ENCODE peak calls at places on chromosomes 13 and 19, in nine cellular contexts. X is mammary epithelial cell; S is mesendoderm; K is GM23338; Z is heart right ventricle; B is CD8-positive, alpha-beta memory T cell; G is adrenal gland; D is heart left ventricle; N is CD8-positive, alpha-beta T cell. Q is an unnamed sample. For H3K4me1, the result is how much of the 10 kb centered on the place peaks cover.

GRCh38 chr19:18417250-18418033 is 1.8 kb upstream of the SSBP4 start:
- DNase-seq in X (no peak), S (peak), K (peak), Z (peak), B (no peak), G (peak), D (peak), N (no peak), Q (peak)

GRCh38 chr19:7900401-7900870 is 3.2 kb upstream of the MAP2K7 start:
- DNase-seq in X (no peak), S (no peak), K (no peak), Z (no peak), B (no peak), G (no peak), D (no peak), N (no peak), Q (no peak)

GRCh38 chr19:39195755-39196154 is 1.0 kb upstream of the NCCRP1 start:
- DNase-seq in X (no peak), S (no peak), K (no peak), Z (no peak), B (no peak), G (no peak), D (no peak), N (no peak), Q (no peak)

GRCh38 chr13:23684647-23685046 is 114.4 kb downstream of the TNFRSF19 start:
- DNase-seq in X (no peak), S (peak), K (no peak), Z (no peak), B (no peak), G (no peak), D (no peak), N (no peak), Q (no peak)

GRCh38 chr13:110045202-110045601 is 258.8 kb upstream of the IRS2 start:
- DNase-seq in X (no peak), S (no peak), K (no peak), Z (no peak), B (no peak), G (no peak), D (no peak), N (no peak), Q (no peak)

GRCh38 chr13:30870049-30870884 is 35.8 kb upstream of the MEDAG start:
- DNase-seq in X (peak), S (peak), K (peak), Z (peak), B (no peak), G (no peak), D (peak), N (no peak), Q (peak)

GRCh38 chr19:5645409-5645808 is 22.5 kb downstream of the SAFB start:
- DNase-seq in X (no peak), S (no peak), K (no peak), Z (no peak), B (no peak), G (no peak), D (no peak), N (no peak), Q (no peak)

GRCh38 chr19:815775-816499 is 5.8 kb downstream of the PLPPR3 start:
- DNase-seq in X (no peak), S (no peak), K (no peak), Z (no peak), B (no peak), G (no peak), D (no peak), N (no peak), Q (no peak)

GRCh38 chr19:14416743-14417214 is 2.4 kb downstream of the DDX39A start:
- DNase-seq in X (no peak), S (no peak), K (no peak), Z (no peak), B (no peak), G (no peak), D (no peak), N (no peak), Q (no peak)

GRCh38 chr13:25864936-25865335 is 186.9 kb downstream of the SHISA2 start:
- DNase-seq in X (no peak), S (no peak), K (no peak), Z (no peak), B (no peak), G (no peak), D (no peak), N (no peak), Q (no peak)

GRCh38 chr19:38686530-38686888 is 39.1 kb downstream of the ACTN4 start:
- DNase-seq in X (no peak), S (no peak), K (no peak), Z (no peak), B (peak), G (no peak), D (no peak), N (peak), Q (no peak)

GRCh38 chr13:113947321-113948033 is 26.4 kb downstream of the C13orf46 start:
- DNase-seq in X (peak), S (peak), K (peak), Z (no peak), B (no peak), G (peak), D (peak), N (no peak), Q (no peak)

GRCh38 chr19:8618751-8619150 is 8.2 kb upstream of the ADAMTS10 start:
- DNase-seq in X (no peak), S (no peak), K (no peak), Z (no peak), B (no peak), G (no peak), D (no peak), N (no peak), Q (no peak)

GRCh38 chr13:45393941-45394570 is 24.1 kb downstream of the SLC25A30 start:
- DNase-seq in X (peak), S (peak), K (peak), Z (no peak), B (no peak), G (no peak), D (peak), N (peak), Q (peak)

GRCh38 chr13:31199527-31199848 is 287 bp upstream of the B3GLCT start:
- DNase-seq in X (no peak), S (no peak), K (no peak), Z (no peak), B (no peak), G (no peak), D (no peak), N (no peak), Q (no peak)

GRCh38 chr13:87123987-87124784 is 547.0 kb upstream of the SLITRK5 start:
- DNase-seq in X (peak), S (peak), K (peak), Z (peak), B (no peak), G (no peak), D (peak), N (no peak), Q (peak)

GRCh38 chr13:40656358-40656757 is 10.1 kb downstream of the FOXO1 start:
- DNase-seq in X (no peak), S (no peak), K (no peak), Z (no peak), B (no peak), G (no peak), D (no peak), N (no peak), Q (no peak)

GRCh38 chr13:33519561-33520479 is 234.3 kb upstream of the STARD13 start:
- DNase-seq in X (peak), S (no peak), K (no peak), Z (no peak), B (no peak), G (no peak), D (no peak), N (no peak), Q (peak)

GRCh38 chr13:103195762-103196161 is 129.5 kb upstream of the SLC10A2 start:
- DNase-seq in X (peak), S (no peak), K (no peak), Z (no peak), B (no peak), G (no peak), D (no peak), N (no peak), Q (no peak)

GRCh38 chr13:99442273-99442895 is 58.9 kb upstream of the TM9SF2 start:
- DNase-seq in X (peak), S (peak), K (peak), Z (no peak), B (no peak), G (no peak), D (no peak), N (peak), Q (no peak)

GRCh38 chr19:47274891-47275865 is 493 bp downstream of the INAFM1 start:
- DNase-seq in X (no peak), S (no peak), K (peak), Z (peak), B (no peak), G (peak), D (peak), N (peak), Q (peak)

GRCh38 chr13:74289130-74289529 is 154.9 kb upstream of the KLF12 start:
- DNase-seq in X (no peak), S (peak), K (no peak), Z (no peak), B (no peak), G (no peak), D (no peak), N (no peak), Q (no peak)

GRCh38 chr19:7932276-7932929 is 6.5 kb upstream of the CTXN1 start:
- DNase-seq in X (no peak), S (no peak), K (no peak), Z (no peak), B (no peak), G (peak), D (peak), N (no peak), Q (no peak)

GRCh38 chr13:114288157-114288591 is 6.8 kb downstream of the UPF3A start:
- DNase-seq in X (no peak), S (no peak), K (no peak), Z (no peak), B (no peak), G (no peak), D (no peak), N (no peak), Q (no peak)

GRCh38 chr13:91922969-91923592 is 524.7 kb downstream of the GPC5 start:
- DNase-seq in X (no peak), S (peak), K (peak), Z (no peak), B (no peak), G (no peak), D (no peak), N (no peak), Q (no peak)

GRCh38 chr19:55693336-55693974 is 18.4 kb downstream of the EPN1 start:
- DNase-seq in X (no peak), S (no peak), K (no peak), Z (no peak), B (no peak), G (no peak), D (peak), N (no peak), Q (no peak)

GRCh38 chr19:15439821-15440641 is 9.7 kb downstream of the WIZ start:
- DNase-seq in X (no peak), S (no peak), K (no peak), Z (no peak), B (no peak), G (peak), D (no peak), N (no peak), Q (no peak)

GRCh38 chr19:10262771-10263170 is 8.1 kb upstream of the ICAM1 start:
- DNase-seq in X (no peak), S (no peak), K (no peak), Z (no peak), B (no peak), G (no peak), D (no peak), N (no peak), Q (no peak)

GRCh38 chr19:52941941-52942370 is 18.7 kb upstream of the ZNF888 start:
- DNase-seq in X (peak), S (peak), K (peak), Z (peak), B (no peak), G (peak), D (peak), N (peak), Q (no peak)

GRCh38 chr13:92967923-92968322 is 258.7 kb upstream of the GPC6 start:
- DNase-seq in X (peak), S (peak), K (peak), Z (no peak), B (no peak), G (no peak), D (no peak), N (no peak), Q (no peak)

GRCh38 chr19:45323671-45324081 is 1.0 kb upstream of the CKM start:
- DNase-seq in X (no peak), S (peak), K (peak), Z (peak), B (no peak), G (no peak), D (peak), N (no peak), Q (no peak)

GRCh38 chr19:47022541-47023447 is 3.2 kb downstream of the NPAS1 start:
- DNase-seq in X (no peak), S (no peak), K (peak), Z (no peak), B (no peak), G (no peak), D (no peak), N (no peak), Q (no peak)

GRCh38 chr13:43908156-43909126 is 28.7 kb downstream of the LACC1 start:
- DNase-seq in X (peak), S (peak), K (peak), Z (no peak), B (no peak), G (no peak), D (no peak), N (peak), Q (peak)

GRCh38 chr19:56141416-56141992 is 417 bp downstream of the ZNF444 start:
- DNase-seq in X (peak), S (peak), K (peak), Z (no peak), B (peak), G (peak), D (no peak), N (peak), Q (no peak)

GRCh38 chr13:99218969-99219368 is 18.3 kb downstream of the UBAC2 start:
- DNase-seq in X (no peak), S (no peak), K (no peak), Z (no peak), B (peak), G (no peak), D (no peak), N (peak), Q (no peak)

GRCh38 chr19:42272535-42272897 is 3.5 kb downstream of the CIC start:
- DNase-seq in X (no peak), S (no peak), K (no peak), Z (no peak), B (no peak), G (peak), D (peak), N (no peak), Q (no peak)

GRCh38 chr19:45769821-45770191 is 754 bp upstream of the SIX5 start:
- DNase-seq in X (peak), S (no peak), K (peak), Z (peak), B (peak), G (peak), D (peak), N (peak), Q (no peak)

DNA sequence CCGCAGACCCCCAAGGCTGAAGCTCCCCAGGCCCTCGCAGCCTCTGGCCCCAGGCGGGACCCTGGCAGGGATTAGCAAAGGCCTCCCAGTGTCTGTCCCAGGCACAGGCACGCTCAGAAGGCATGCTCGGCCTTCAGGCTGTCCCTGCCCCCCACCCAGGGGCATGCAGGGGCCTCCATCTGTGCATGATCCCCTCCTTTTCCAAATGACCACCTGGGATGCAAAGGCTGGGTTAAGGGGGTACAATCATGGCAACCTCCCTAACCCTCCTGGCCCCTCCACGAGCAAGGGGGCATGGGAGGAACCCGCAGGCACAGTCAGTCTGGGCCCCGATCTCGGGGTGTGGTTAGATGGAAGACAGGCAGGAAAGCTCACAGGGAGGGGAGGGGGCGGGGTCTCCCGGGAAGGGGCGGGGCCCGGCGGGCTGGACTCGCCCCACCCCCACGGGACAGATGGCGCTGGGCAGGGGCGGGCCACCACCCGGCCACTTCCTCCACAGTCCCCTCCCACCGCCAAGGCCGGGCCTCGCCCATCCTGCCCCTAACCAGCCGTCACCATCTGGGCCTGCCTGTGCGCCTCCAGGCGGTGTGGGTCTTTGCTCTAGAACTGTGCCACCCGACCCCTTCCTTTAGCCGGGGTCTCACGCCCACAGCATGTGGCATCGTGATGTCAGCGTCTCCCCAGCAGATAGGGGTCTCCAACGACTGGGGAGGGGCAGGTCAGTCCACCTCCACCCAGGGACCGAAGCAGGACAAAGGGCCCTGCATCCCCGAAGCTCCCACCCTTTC is 7.0 kb upstream of the REXO1 start:
- DNase-seq in X (peak), S (peak), K (peak), Z (peak), B (peak), G (peak), D (peak), N (peak), Q (peak)
- H3K4me3 ChIP-seq in X (peak), S (no peak), K (peak), Z (peak), B (peak), G (no peak), D (peak), N (peak), Q (no peak)

GRCh38 chr13:112938680-112939079 is 30.3 kb upstream of the MCF2L start:
- DNase-seq in X (no peak), S (no peak), K (no peak), Z (no peak), B (no peak), G (peak), D (no peak), N (no peak), Q (no peak)
- H3K4me1 ChIP-seq in X (under half), S (under half), K (under half), Z (under half), B (under half), G (under half), D (under half), N (under half), Q (under half)

GRCh38 chr19:51370230-51370629 is 1.4 kb upstream of the CLDND2 start:
- DNase-seq in X (no peak), S (no peak), K (no peak), Z (no peak), B (no peak), G (no peak), D (no peak), N (no peak), Q (no peak)

GRCh38 chr19:51368366-51369282 is at the start of gene CLDND2:
- DNase-seq in X (no peak), S (peak), K (no peak), Z (no peak), B (peak), G (no peak), D (no peak), N (peak), Q (no peak)

GRCh38 chr19:51372649-51373504 is at the start of gene NKG7:
- DNase-seq in X (no peak), S (no peak), K (no peak), Z (no peak), B (peak), G (no peak), D (no peak), N (peak), Q (no peak)

GRCh38 chr19:51372021-51372648 is 319 bp downstream of the NKG7 start:
- DNase-seq in X (no peak), S (no peak), K (no peak), Z (no peak), B (no peak), G (no peak), D (no peak), N (no peak), Q (no peak)

DNA sequence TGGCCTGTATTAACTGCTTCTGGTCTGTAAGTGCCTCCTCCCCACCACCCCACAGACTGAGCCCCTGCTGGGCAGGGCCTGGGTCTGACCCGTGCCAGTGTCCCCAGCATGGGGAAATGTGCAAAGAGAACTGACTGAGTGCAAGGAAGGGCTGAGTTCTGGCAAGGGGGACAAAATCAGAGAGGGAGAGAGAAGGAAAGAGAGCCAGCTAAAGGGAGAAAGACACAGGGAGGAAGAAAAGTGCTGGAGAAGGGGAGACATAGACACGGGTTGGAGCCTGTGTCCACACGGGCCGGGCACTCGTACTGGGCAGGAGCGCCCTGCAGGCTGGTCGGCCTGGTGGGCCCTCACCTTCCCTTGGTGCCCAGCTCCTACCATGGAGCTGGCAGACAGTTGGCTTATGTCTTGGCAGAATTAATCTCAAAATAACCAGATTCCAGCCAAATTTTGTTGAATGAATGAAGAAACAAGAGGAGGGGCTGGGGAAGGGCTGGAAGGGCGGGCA is 1.2 kb downstream of the NKG7 start:
- DNase-seq in X (no peak), S (no peak), K (no peak), Z (no peak), B (no peak), G (no peak), D (no peak), N (no peak), Q (no peak)
- H3K4me3 ChIP-seq in X (no peak), S (no peak), K (no peak), Z (no peak), B (peak), G (no peak), D (no peak), N (peak), Q (no peak)

GRCh38 chr19:49155830-49156346 is 692 bp upstream of the HRC start:
- DNase-seq in X (no peak), S (peak), K (peak), Z (peak), B (no peak), G (no peak), D (peak), N (no peak), Q (no peak)
- H3K4me1 ChIP-seq in X (under half), S (under half), K (under half), Z (under half), B (under half), G (under half), D (under half), N (under half), Q (under half)

GRCh38 chr13:66660013-66660804 is 569.9 kb downstream of the PCDH9 start:
- DNase-seq in X (peak), S (no peak), K (no peak), Z (no peak), B (no peak), G (no peak), D (no peak), N (no peak), Q (peak)
- H3K4me3 ChIP-seq in X (no peak), S (no peak), K (no peak), Z (no peak), B (no peak), G (no peak), D (no peak), N (no peak), Q (peak)

DNA sequence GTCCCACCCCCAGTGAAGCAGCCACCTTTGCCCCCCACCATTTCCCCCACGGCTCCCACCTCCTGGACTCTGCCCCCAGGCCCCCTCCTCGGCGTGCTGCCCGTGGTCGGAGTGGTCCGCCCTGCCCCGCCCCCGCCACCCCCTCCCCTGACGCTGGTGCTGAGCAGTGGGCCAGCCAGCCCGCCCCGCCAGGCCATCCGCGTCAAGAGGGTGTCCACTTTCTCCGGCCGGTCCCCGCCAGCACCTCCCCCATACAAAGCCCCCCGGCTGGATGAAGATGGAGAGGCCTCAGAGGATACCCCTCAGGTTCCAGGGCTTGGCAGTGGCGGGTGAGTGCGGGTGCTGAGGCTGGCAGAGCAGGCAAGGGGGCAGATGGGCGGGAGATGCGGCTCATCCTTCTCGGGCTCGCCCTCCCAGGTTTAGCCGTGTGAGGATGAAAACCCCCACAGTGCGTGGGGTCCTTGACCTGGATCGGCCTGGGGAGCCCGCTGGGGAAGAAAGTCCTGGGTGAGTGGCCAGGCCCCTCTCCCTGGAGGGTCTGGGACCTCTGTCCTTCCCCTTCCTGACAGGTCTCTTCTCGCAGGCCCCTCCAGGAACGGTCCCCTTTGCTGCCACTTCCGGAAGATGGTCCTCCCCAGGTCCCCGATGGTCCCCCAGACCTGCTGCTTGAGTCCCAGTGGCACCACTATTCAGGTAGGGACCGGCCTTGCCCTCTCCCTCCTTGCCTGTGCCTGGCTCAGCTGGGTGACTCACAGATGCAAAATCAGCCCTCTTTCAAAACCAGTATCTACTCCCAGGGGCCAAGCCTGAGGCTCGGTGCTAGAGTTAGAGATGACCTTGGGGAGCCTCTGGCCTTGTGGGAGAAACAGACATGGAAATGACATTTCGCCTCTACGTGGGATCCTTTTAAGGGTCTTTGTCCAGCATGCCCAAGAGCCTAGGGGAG is 8.8 kb downstream of the IGFLR1 start:
- DNase-seq in X (no peak), S (no peak), K (no peak), Z (no peak), B (no peak), G (no peak), D (no peak), N (no peak), Q (no peak)
- H3K4me1 ChIP-seq in X (under half), S (under half), K (under half), Z (under half), B (under half), G (under half), D (under half), N (under half), Q (under half)

Q was measured in astrocyte.